ENCODE peak calls at places on chromosomes 6 and 20, in eight cellular contexts. J is lower lobe of right lung; W is AG10803; G is dorsolateral prefrontal cortex; B is CD4-positive, CD25-positive, alpha-beta regulatory T cell; T is aorta; F is cardiac muscle cell; E is HCT116. I is an unnamed sample.
A peak's percentile ranks its signal among the peaks of the same experiment; 100 is the strongest.

GRCh38 chr6:137740967-137741761 is 125.9 kb upstream of the TNFAIP3 start:
- DNase-seq in J (no peak), W (no peak), G (no peak), B (no peak), T (no peak), F (no peak), E (no peak), I (no peak)

GRCh38 chr6:52663120-52663934 is 7.6 kb upstream of the TMEM14A start:
- DNase-seq in J (no peak), W (peak; percentile 78), G (peak; percentile 41), B (peak; percentile 37), T (no peak), F (peak; percentile 69), E (peak; percentile 59), I (peak; percentile 78)

GRCh38 chr6:14664112-14664592 is 546.6 kb downstream of the CD83 start:
- DNase-seq in J (no peak), W (no peak), G (no peak), B (no peak), T (no peak), F (no peak), E (no peak), I (peak; percentile 81)

GRCh38 chr6:111154981-111155380 is 67.7 kb downstream of the SLC16A10 start:
- DNase-seq in J (no peak), W (no peak), G (no peak), B (no peak), T (no peak), F (no peak), E (no peak), I (no peak)

GRCh38 chr20:62238569-62239277 is 402 bp downstream of the OSBPL2 start:
- DNase-seq in J (peak; percentile 63), W (no peak), G (no peak), B (peak; percentile 16), T (no peak), F (peak; percentile 27), E (no peak), I (no peak)

GRCh38 chr6:11706186-11706585 is 72.4 kb downstream of the ADTRP start:
- DNase-seq in J (no peak), W (no peak), G (no peak), B (no peak), T (no peak), F (no peak), E (no peak), I (no peak)

GRCh38 chr6:54624779-54625178 is 221.8 kb upstream of the FAM83B start:
- DNase-seq in J (no peak), W (peak; percentile 69), G (no peak), B (no peak), T (no peak), F (no peak), E (no peak), I (no peak)

GRCh38 chr6:137715589-137716045 is 151.4 kb upstream of the TNFAIP3 start:
- DNase-seq in J (no peak), W (peak; percentile 34), G (no peak), B (peak; percentile 32), T (no peak), F (no peak), E (no peak), I (peak; percentile 94)

GRCh38 chr6:10951675-10952282 is 64.9 kb downstream of the SYCP2L start:
- DNase-seq in J (no peak), W (peak; percentile 62), G (no peak), B (no peak), T (no peak), F (peak; percentile 24), E (no peak), I (peak; percentile 43)

GRCh38 chr6:47733879-47734558 is 35.6 kb downstream of the ADGRF4 start:
- DNase-seq in J (no peak), W (peak; percentile 16), G (no peak), B (no peak), T (no peak), F (peak; percentile 3), E (peak; percentile 26), I (peak; percentile 23)

DNA sequence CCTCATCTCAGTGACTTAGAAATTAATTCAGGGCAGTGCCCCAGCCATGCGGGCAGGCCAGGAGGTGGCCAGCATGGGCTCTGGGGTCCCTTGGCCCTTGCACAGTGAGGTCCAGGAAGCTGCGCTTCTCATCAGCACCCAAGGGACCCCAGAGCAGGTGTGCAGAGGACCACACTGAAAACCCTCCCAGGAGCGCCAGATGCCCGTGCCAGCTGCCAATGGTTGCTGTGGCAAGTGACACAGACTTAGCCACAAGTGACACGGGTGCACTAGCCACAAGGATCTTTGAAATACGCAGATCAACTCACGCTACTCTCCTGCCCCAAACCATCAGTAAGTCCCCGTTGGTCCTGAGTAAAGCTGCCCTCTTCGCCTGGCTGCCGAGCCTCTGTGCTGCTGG is 88.1 kb downstream of the ERMARD start:
- DNase-seq in J (no peak), W (no peak), G (no peak), B (no peak), T (peak; percentile 64), F (no peak), E (no peak), I (no peak)
- H3K4me3 ChIP-seq in J (no peak overlapping the region), W (no peak overlapping the region), G (no peak overlapping the region), B (no peak overlapping the region), T (no peak overlapping the region), F (no peak overlapping the region), E (no peak overlapping the region), I (no peak overlapping the region)

GRCh38 chr20:3092611-3093379 is 8.3 kb upstream of the AVP start:
- DNase-seq in J (no peak), W (no peak), G (no peak), B (no peak), T (no peak), F (no peak), E (no peak), I (no peak)
- H3K4me3 ChIP-seq in J (peak overlapping the region; percentile 30), W (peak overlapping the region; percentile 24), G (no peak overlapping the region), B (peak overlapping the region; percentile 40), T (no peak overlapping the region), F (no peak overlapping the region), E (no peak overlapping the region), I (no peak overlapping the region)

DNA sequence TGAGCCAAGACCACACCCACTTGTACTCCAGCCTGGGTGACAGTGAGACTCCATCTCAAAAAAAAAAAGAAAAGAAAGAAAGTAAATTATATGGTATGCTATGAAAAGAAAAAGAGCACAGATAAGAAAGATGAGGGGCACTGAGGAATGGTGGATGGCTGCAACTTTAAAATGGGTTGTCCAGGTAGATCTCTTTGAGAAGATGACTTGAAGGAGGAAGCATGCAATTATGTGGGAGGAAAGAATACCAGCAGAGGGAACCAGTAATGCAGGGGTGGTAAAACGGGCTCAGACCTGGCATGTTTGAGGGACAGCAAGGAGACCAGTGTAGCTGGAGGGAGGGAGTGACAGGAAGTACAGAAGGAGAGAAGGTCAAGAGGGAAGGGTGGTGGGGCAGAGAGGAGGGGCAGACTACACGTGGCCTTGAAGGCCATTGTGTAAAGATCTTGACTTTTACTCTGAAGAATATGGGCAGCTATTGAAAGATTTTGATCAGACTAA is 22.3 kb downstream of the LINC00237 start:
- DNase-seq in J (no peak), W (no peak), G (no peak), B (no peak), T (no peak), F (no peak), E (no peak), I (no peak)
- H3K4me3 ChIP-seq in J (no peak overlapping the region), W (no peak overlapping the region), G (no peak overlapping the region), B (no peak overlapping the region), T (no peak overlapping the region), F (no peak overlapping the region), E (no peak overlapping the region), I (no peak overlapping the region)

GRCh38 chr20:11692567-11692966 is 225.1 kb upstream of the BTBD3 start:
- DNase-seq in J (no peak), W (no peak), G (no peak), B (no peak), T (no peak), F (no peak), E (no peak), I (no peak)

GRCh38 chr20:11697055-11697454 is 220.6 kb upstream of the BTBD3 start:
- DNase-seq in J (no peak), W (no peak), G (no peak), B (no peak), T (no peak), F (no peak), E (no peak), I (no peak)

GRCh38 chr20:11697646-11698045 is 220.0 kb upstream of the BTBD3 start:
- DNase-seq in J (no peak), W (no peak), G (no peak), B (no peak), T (no peak), F (no peak), E (no peak), I (no peak)

GRCh38 chr20:11691766-11692165 is 225.9 kb upstream of the BTBD3 start:
- DNase-seq in J (no peak), W (no peak), G (no peak), B (no peak), T (no peak), F (no peak), E (no peak), I (no peak)

DNA sequence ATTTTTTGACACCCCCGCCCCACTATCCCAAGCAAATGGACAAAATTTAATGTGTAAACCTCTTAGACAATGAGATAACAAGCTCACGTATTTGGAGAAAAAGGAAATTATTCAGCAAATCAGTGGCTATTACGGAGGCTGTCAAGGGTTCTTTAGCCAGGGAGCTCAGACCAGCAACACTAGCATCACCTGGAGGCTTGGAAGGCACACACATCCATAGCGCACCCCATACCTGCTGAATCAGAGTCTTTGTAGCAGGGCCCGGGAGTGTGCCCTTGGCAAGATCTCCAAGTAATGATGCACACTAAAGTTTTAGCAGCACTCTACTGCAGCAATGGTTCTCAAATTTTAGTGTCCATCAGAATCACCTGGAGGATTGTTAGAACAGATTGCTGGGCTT is 223.2 kb upstream of the BTBD3 start:
- DNase-seq in J (no peak), W (no peak), G (no peak), B (no peak), T (no peak), F (no peak), E (no peak), I (no peak)
- H3K4me3 ChIP-seq in J (no peak overlapping the region), W (no peak overlapping the region), G (no peak overlapping the region), B (no peak overlapping the region), T (no peak overlapping the region), F (no peak overlapping the region), E (no peak overlapping the region), I (no peak overlapping the region)

I was measured in Jurkat, Clone E6-1.